ENCODE peak calls at places on chromosome 22, in seven cellular contexts. One of them, this sample, is unnamed.

GRCh38 chr22:36156515-36157419 is 3.8 kb downstream of the APOL3 start:
- DNase-seq in HEK293T: no peak
- DNase-seq in GM03348: peak
- DNase-seq in NCI-H446: no peak
- DNase-seq in HT1080: peak
- DNase-seq in activated T-helper 1 cell treated with anti-CD3 and anti-CD28 coated beads, Interleukin-12 subunit alpha, Interleukin-12 subunit beta, Interleukin-2, Interleukin-4 antibody, amounts not matched to agents 30 ng/mL and 10 ng/mL and 1 ng/mL, durations not matched to agents 14 hours and 24 hours and 36 hours: peak
- DNase-seq in EL: peak
- DNase-seq in this sample: no peak

GRCh38 chr22:45564349-45565030 is 61.8 kb downstream of the FBLN1 start:
- DNase-seq in GM03348: no peak
- DNase-seq in NCI-H446: no peak
- DNase-seq in HT1080: no peak
- DNase-seq in HEK293T: no peak
- DNase-seq in activated T-helper 1 cell treated with anti-CD3 and anti-CD28 coated beads, Interleukin-12 subunit alpha, Interleukin-12 subunit beta, Interleukin-2, Interleukin-4 antibody, amounts not matched to agents 30 ng/mL and 10 ng/mL and 1 ng/mL, durations not matched to agents 14 hours and 24 hours and 36 hours: no peak
- DNase-seq in EL: no peak
- DNase-seq in this sample: no peak

GRCh38 chr22:21020802-21021429 is 6.0 kb downstream of the P2RX6 start:
- DNase-seq in activated T-helper 1 cell treated with anti-CD3 and anti-CD28 coated beads, Interleukin-12 subunit alpha, Interleukin-12 subunit beta, Interleukin-2, Interleukin-4 antibody, amounts not matched to agents 30 ng/mL and 10 ng/mL and 1 ng/mL, durations not matched to agents 14 hours and 24 hours and 36 hours: no peak
- DNase-seq in HT1080: no peak
- DNase-seq in NCI-H446: no peak
- DNase-seq in GM03348: no peak
- DNase-seq in EL: peak
- DNase-seq in HEK293T: peak
- DNase-seq in this sample: no peak

GRCh38 chr22:30824711-30825110 is 130.0 kb downstream of the OSBP2 start:
- DNase-seq in GM03348: no peak
- DNase-seq in EL: no peak
- DNase-seq in NCI-H446: no peak
- DNase-seq in HT1080: no peak
- DNase-seq in activated T-helper 1 cell treated with anti-CD3 and anti-CD28 coated beads, Interleukin-12 subunit alpha, Interleukin-12 subunit beta, Interleukin-2, Interleukin-4 antibody, amounts not matched to agents 30 ng/mL and 10 ng/mL and 1 ng/mL, durations not matched to agents 14 hours and 24 hours and 36 hours: no peak
- DNase-seq in HEK293T: no peak
- DNase-seq in this sample: peak

GRCh38 chr22:30309981-30310672 is 16.6 kb downstream of the TBC1D10A start:
- DNase-seq in HT1080: no peak
- DNase-seq in NCI-H446: no peak
- DNase-seq in activated T-helper 1 cell treated with anti-CD3 and anti-CD28 coated beads, Interleukin-12 subunit alpha, Interleukin-12 subunit beta, Interleukin-2, Interleukin-4 antibody, amounts not matched to agents 30 ng/mL and 10 ng/mL and 1 ng/mL, durations not matched to agents 14 hours and 24 hours and 36 hours: no peak
- DNase-seq in EL: no peak
- DNase-seq in GM03348: peak
- DNase-seq in HEK293T: no peak
- DNase-seq in this sample: no peak

GRCh38 chr22:24727218-24727851 is 47.2 kb downstream of the PIWIL3 start:
- DNase-seq in GM03348: no peak
- DNase-seq in NCI-H446: peak
- DNase-seq in activated T-helper 1 cell treated with anti-CD3 and anti-CD28 coated beads, Interleukin-12 subunit alpha, Interleukin-12 subunit beta, Interleukin-2, Interleukin-4 antibody, amounts not matched to agents 30 ng/mL and 10 ng/mL and 1 ng/mL, durations not matched to agents 14 hours and 24 hours and 36 hours: no peak
- DNase-seq in HEK293T: peak
- DNase-seq in HT1080: peak
- DNase-seq in EL: peak
- DNase-seq in this sample: no peak

GRCh38 chr22:42912049-42912448 is 55.0 kb upstream of the ARFGAP3 start:
- DNase-seq in HT1080: no peak
- DNase-seq in EL: no peak
- DNase-seq in GM03348: no peak
- DNase-seq in NCI-H446: no peak
- DNase-seq in activated T-helper 1 cell treated with anti-CD3 and anti-CD28 coated beads, Interleukin-12 subunit alpha, Interleukin-12 subunit beta, Interleukin-2, Interleukin-4 antibody, amounts not matched to agents 30 ng/mL and 10 ng/mL and 1 ng/mL, durations not matched to agents 14 hours and 24 hours and 36 hours: no peak
- DNase-seq in HEK293T: no peak
- DNase-seq in this sample: no peak

GRCh38 chr22:49997221-49997599 is 15.4 kb downstream of the IL17REL start:
- DNase-seq in EL: no peak
- DNase-seq in HT1080: no peak
- DNase-seq in NCI-H446: no peak
- DNase-seq in GM03348: no peak
- DNase-seq in HEK293T: no peak
- DNase-seq in activated T-helper 1 cell treated with anti-CD3 and anti-CD28 coated beads, Interleukin-12 subunit alpha, Interleukin-12 subunit beta, Interleukin-2, Interleukin-4 antibody, amounts not matched to agents 30 ng/mL and 10 ng/mL and 1 ng/mL, durations not matched to agents 14 hours and 24 hours and 36 hours: no peak
- DNase-seq in this sample: no peak

GRCh38 chr22:32476286-32476685 is 1.7 kb downstream of the FBXO7 start:
- DNase-seq in activated T-helper 1 cell treated with anti-CD3 and anti-CD28 coated beads, Interleukin-12 subunit alpha, Interleukin-12 subunit beta, Interleukin-2, Interleukin-4 antibody, amounts not matched to agents 30 ng/mL and 10 ng/mL and 1 ng/mL, durations not matched to agents 14 hours and 24 hours and 36 hours: no peak
- DNase-seq in NCI-H446: no peak
- DNase-seq in HT1080: no peak
- DNase-seq in HEK293T: no peak
- DNase-seq in GM03348: no peak
- DNase-seq in EL: no peak
- DNase-seq in this sample: no peak

GRCh38 chr22:32745251-32745995 is 56.1 kb upstream of the TIMP3 start:
- DNase-seq in HT1080: peak
- DNase-seq in GM03348: peak
- DNase-seq in EL: peak
- DNase-seq in NCI-H446: no peak
- DNase-seq in activated T-helper 1 cell treated with anti-CD3 and anti-CD28 coated beads, Interleukin-12 subunit alpha, Interleukin-12 subunit beta, Interleukin-2, Interleukin-4 antibody, amounts not matched to agents 30 ng/mL and 10 ng/mL and 1 ng/mL, durations not matched to agents 14 hours and 24 hours and 36 hours: no peak
- DNase-seq in HEK293T: no peak
- DNase-seq in this sample: no peak

GRCh38 chr22:44136112-44136511 is 44.6 kb upstream of the PARVG start:
- DNase-seq in HT1080: no peak
- DNase-seq in NCI-H446: no peak
- DNase-seq in activated T-helper 1 cell treated with anti-CD3 and anti-CD28 coated beads, Interleukin-12 subunit alpha, Interleukin-12 subunit beta, Interleukin-2, Interleukin-4 antibody, amounts not matched to agents 30 ng/mL and 10 ng/mL and 1 ng/mL, durations not matched to agents 14 hours and 24 hours and 36 hours: no peak
- DNase-seq in HEK293T: no peak
- DNase-seq in GM03348: no peak
- DNase-seq in EL: no peak
- DNase-seq in this sample: no peak

This sample was measured in type B pancreatic cell.